ENCODE peak calls at places on chromosomes 16 and 17, in six cellular contexts. A is esophagus muscularis mucosa, H is fibroblast of lung, T is endothelial cell, J is lower leg skin, K is AG04450. M is an unnamed sample.
A peak's percentile ranks its signal among the peaks of the same experiment; 100 is the strongest.

GRCh38 chr16:61295311-61295710 is 740.9 kb downstream of the CDH8 start:
- DNase-seq in A (no peak), H (no peak), T (no peak), J (no peak), K (no peak), M (no peak)

GRCh38 chr16:47247691-47248090 is 103.9 kb upstream of the NETO2 start:
- DNase-seq in A (no peak), H (no peak), T (no peak), J (no peak), K (no peak), M (no peak)

GRCh38 chr17:22217135-22217534 is 524.8 kb downstream of the KCNJ18 start:
- DNase-seq in A (no peak), H (no peak), T (peak; percentile 16), J (no peak), K (no peak), M (no peak)

GRCh38 chr17:49969134-49969759 is at the start of gene DLX4:
- DNase-seq in A (no peak), H (no peak), T (no peak), J (peak; percentile 91), K (no peak), M (no peak)

GRCh38 chr16:75502916-75503605 is 7.8 kb upstream of the CHST6 start:
- DNase-seq in A (no peak), H (no peak), T (no peak), J (no peak), K (no peak), M (no peak)

GRCh38 chr16:88637797-88638196 is 575 bp upstream of the IL17C start:
- DNase-seq in A (no peak), H (no peak), T (no peak), J (no peak), K (no peak), M (no peak)

GRCh38 chr17:60720763-60721531 is 43.3 kb downstream of the BCAS3 start:
- DNase-seq in A (peak; percentile 81), H (peak; percentile 63), T (peak; percentile 56), J (no peak), K (peak; percentile 55), M (no peak)

GRCh38 chr17:60522889-60523626 is 3.0 kb downstream of the APPBP2 start:
- DNase-seq in A (peak; percentile 34), H (no peak), T (no peak), J (no peak), K (no peak), M (no peak)

GRCh38 chr16:70800306-70800705 is 652 bp downstream of the VAC14 start:
- DNase-seq in A (no peak), H (no peak), T (no peak), J (no peak), K (no peak), M (no peak)

GRCh38 chr17:46774108-46774737 is 44.3 kb downstream of the WNT3 start:
- DNase-seq in A (no peak), H (no peak), T (no peak), J (peak; percentile 77), K (no peak), M (no peak)

DNA sequence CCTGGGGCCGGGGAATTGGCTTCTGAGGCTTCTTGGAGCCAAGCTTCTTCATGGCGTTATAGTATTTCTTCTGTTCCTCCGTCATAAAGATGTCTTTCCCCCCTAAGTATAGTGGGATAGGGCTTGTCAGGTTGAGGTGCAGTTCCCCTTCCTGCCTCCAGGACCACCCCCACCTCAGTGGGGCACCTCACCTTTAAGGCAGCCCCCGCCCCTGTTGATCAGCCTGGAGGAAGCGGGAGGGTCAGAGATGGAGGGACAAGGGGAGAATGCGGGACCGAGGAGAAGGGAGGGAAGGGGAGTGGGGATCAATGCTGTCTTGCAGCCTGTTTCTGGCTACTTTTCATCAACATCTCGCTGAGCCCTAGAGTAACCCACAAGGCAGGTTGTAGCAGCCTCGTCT is 11.6 kb upstream of the CD79B start:
- DNase-seq in A (no peak), H (no peak), T (no peak), J (no peak), K (no peak), M (no peak)
- TF ChIP-seq CTCF in A (no peak), H (no peak), T (peak; percentile 58), J (no peak), K (peak; percentile 22), M (no peak)

GRCh38 chr16:85447657-85448313 is 165.3 kb upstream of the GSE1 start:
- DNase-seq in A (no peak), H (no peak), T (no peak), J (no peak), K (no peak), M (no peak)

GRCh38 chr16:85446846-85447656 is 166.1 kb upstream of the GSE1 start:
- DNase-seq in A (no peak), H (no peak), T (no peak), J (no peak), K (no peak), M (no peak)

GRCh38 chr16:85448557-85449194 is 164.4 kb upstream of the GSE1 start:
- DNase-seq in A (no peak), H (no peak), T (no peak), J (no peak), K (no peak), M (no peak)

GRCh38 chr16:85449885-85450245 is 163.3 kb upstream of the GSE1 start:
- DNase-seq in A (no peak), H (no peak), T (no peak), J (no peak), K (no peak), M (no peak)

DNA sequence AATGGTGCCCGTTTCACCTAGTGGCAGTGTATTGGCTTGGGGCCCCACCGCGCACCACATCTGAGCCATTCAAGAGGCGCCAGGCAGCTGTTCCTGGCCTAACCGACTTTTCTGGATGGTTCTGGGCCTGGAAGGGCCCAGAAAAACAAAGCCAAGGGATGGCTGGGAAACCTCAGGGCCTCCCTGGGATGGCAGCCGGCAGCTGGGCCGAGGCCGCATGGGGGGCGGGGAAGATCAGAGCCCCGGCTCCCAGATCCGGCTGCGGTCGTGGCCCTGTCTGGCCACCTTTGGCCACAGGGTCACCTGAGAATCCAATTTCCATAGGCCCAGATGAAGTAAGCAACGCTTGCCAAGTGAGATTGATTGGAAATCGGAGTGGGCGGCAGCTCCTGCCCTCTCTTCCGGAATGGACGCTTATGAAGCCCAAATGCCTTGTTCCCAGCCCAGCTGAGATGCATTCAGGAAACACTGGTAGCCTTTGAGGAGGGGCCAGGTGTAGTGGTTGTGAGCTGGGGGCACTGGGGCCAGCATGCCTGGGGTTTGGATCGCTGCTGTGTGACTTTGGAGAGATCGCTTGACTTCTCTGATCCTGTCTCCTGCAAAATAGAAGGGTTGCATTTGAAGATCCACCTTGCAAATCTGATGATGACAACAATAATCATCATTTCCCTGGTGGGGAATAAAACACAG is 163.8 kb upstream of the GSE1 start:
- DNase-seq in A (no peak), H (no peak), T (no peak), J (no peak), K (no peak), M (no peak)
- TF ChIP-seq CTCF in A (no peak), H (no peak), T (no peak), J (no peak), K (no peak), M (no peak)

DNA sequence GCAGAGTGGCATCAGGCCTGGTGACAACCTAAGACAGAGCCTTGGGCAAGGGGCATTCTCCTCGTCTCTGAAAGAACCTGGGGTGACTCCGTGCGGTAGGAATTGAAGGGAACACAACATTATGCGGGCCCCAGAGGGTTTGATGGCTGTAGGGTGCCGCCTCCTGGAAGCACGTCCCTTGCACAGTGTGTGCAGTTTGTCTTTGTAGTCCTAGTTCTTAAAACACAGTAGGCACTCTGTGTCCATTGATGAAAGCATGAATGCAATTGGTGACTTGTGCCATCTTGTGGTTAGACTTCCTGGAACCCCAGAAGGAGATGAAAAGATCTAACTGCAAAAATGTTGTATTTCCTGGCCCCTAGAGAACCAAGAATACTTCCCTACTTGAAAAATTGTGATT is 279.8 kb downstream of the UTP18 start:
- DNase-seq in A (no peak), H (no peak), T (no peak), J (no peak), K (no peak), M (no peak)
- TF ChIP-seq CTCF in A (no peak), H (no peak), T (no peak), J (no peak), K (no peak), M (no peak)

GRCh38 chr16:25371342-25371741 is 113.7 kb upstream of the ZKSCAN2 start:
- DNase-seq in A (no peak), H (no peak), T (no peak), J (no peak), K (no peak), M (no peak)

GRCh38 chr16:25367773-25368172 is 110.1 kb upstream of the ZKSCAN2 start:
- DNase-seq in A (no peak), H (no peak), T (no peak), J (no peak), K (no peak), M (no peak)

GRCh38 chr16:25374556-25374955 is 116.9 kb upstream of the ZKSCAN2 start:
- DNase-seq in A (no peak), H (no peak), T (no peak), J (no peak), K (no peak), M (no peak)

GRCh38 chr16:25372716-25373115 is 115.1 kb upstream of the ZKSCAN2 start:
- DNase-seq in A (no peak), H (no peak), T (no peak), J (no peak), K (no peak), M (no peak)
- TF ChIP-seq CTCF in A (no peak), H (no peak), T (no peak), J (no peak), K (no peak), M (no peak)

DNA sequence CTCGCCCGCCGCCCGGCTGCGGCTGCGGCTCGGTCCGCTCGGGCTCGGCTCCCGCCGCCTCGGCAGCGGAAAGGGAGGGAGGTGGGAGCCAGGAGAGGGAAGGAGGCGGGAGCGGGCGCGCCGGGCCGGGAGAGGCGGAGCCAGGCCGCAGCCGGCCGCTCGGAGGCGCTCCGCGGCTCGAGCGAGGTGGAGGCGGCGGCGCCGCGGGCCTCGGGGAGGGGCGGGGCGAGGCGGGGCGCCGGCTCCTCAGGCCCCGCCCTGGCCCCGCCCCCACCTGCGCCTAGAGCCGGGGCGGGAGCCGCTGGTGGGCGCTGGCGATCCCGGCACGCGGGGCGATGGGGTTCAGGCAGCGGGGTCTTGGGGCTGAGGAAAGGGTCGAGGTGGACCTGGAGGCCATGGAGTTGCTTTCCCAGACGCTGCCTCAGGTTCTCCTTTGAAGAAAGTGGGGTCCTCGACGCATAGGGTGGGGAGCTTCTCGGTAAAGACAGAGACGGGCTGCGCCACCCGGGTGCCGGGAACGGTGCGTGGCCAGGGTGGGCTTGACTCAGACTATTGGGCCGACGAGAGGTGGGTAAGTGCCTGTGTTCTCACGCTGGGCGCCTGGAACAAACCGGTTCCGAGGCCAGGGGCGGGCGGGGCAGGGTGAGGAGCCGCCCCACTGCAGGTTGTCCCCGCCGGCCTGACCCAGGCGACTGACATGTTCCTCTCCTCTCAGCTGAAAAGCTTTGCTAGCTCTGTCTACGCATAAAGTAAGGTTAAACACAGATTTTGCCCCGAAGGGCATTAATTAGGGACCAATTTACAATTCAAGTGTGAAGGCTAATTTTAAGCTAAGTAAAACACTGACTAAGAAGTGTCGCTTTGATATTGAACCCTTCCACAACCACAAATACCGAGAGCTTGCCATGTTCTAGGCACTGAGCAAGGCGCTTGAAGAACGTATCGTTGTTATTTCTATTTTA is at the start of gene CMTM4:
- DNase-seq in A (no peak), H (peak; percentile 78), T (peak; percentile 88), J (peak; percentile 95), K (peak; percentile 26), M (peak; percentile 89)
- TF ChIP-seq CTCF in A (peak; percentile 23), H (no peak), T (no peak), J (no peak), K (no peak), M (no peak)

M was measured in left lung.